ENCODE peak calls at places on chromosomes 2 and 18, in nine cellular contexts. C is posterior cingulate gyrus; B is NCI-H1092; Z is GM13977; A is AG04450; F is AG08396; R is mesothelial cell of epicardium; W is RCC 7860; P is activated T-helper 1 cell treated with anti-CD3 and anti-CD28 coated beads, Interleukin-2, amount 50 U/mL, for 16 hours. U is an unnamed sample.

GRCh38 chr18:35525795-35526475 is 28.2 kb upstream of the INO80C start:
- DNase-seq in W (no peak), Z (no peak), A (no peak), B (no peak), C (no peak), P (no peak), F (no peak), R (no peak), U (no peak)

GRCh38 chr18:23689031-23689615 is at the start of gene LAMA3:
- DNase-seq in P (no peak), R (peak), F (peak), B (peak), A (no peak), C (peak), W (peak), Z (peak), U (peak)

GRCh38 chr2:36698978-36699377 is 2.5 kb downstream of the VIT start:
- DNase-seq in Z (no peak), B (no peak), C (no peak), W (no peak), A (no peak), F (no peak), P (no peak), R (no peak), U (no peak)

GRCh38 chr2:203650860-203651613 is 55.4 kb upstream of the CD28 start:
- DNase-seq in B (peak), P (no peak), Z (peak), A (no peak), C (no peak), W (peak), R (no peak), F (peak), U (no peak)

GRCh38 chr2:29212009-29212408 is 96.8 kb downstream of the CLIP4 start:
- DNase-seq in R (no peak), C (no peak), W (no peak), A (no peak), P (no peak), B (no peak), F (no peak), Z (no peak), U (no peak)

GRCh38 chr2:12352891-12353290 is 363.8 kb upstream of the TRIB2 start:
- DNase-seq in P (no peak), F (no peak), C (no peak), A (no peak), B (peak), Z (no peak), W (no peak), R (no peak), U (no peak)

GRCh38 chr18:50034029-50034428 is 160.9 kb downstream of the MYO5B start:
- DNase-seq in B (no peak), P (no peak), C (no peak), F (no peak), W (no peak), R (no peak), Z (no peak), A (no peak), U (no peak)

GRCh38 chr18:32735781-32736180 is 37.0 kb downstream of the KLHL14 start:
- DNase-seq in W (peak), C (no peak), R (no peak), P (no peak), F (no peak), B (no peak), A (no peak), Z (no peak), U (peak)

GRCh38 chr2:66569321-66569851 is 134.5 kb downstream of the MEIS1 start:
- DNase-seq in A (no peak), C (no peak), Z (no peak), W (peak), B (no peak), R (no peak), F (peak), P (no peak), U (no peak)

GRCh38 chr2:133954636-133955035 is 299.2 kb upstream of the MGAT5 start:
- DNase-seq in P (no peak), C (no peak), W (no peak), Z (no peak), R (no peak), B (no peak), A (no peak), F (no peak), U (no peak)

GRCh38 chr2:197075754-197076337 is 149.3 kb upstream of the PGAP1 start:
- DNase-seq in Z (no peak), C (no peak), W (no peak), F (no peak), B (no peak), R (no peak), A (no peak), P (no peak), U (no peak)

GRCh38 chr18:40347261-40347660 is 1607.8 kb upstream of the PIK3C3 start:
- DNase-seq in Z (no peak), P (no peak), F (no peak), W (no peak), C (no peak), B (no peak), A (no peak), R (no peak), U (no peak)

GRCh38 chr2:3743951-3744555 is 40.7 kb downstream of the DCDC2C start:
- DNase-seq in W (no peak), R (no peak), F (no peak), P (no peak), C (no peak), Z (no peak), B (no peak), A (no peak), U (no peak)

GRCh38 chr18:22348521-22349316 is 69.0 kb downstream of the CTAGE1 start:
- DNase-seq in F (peak), W (no peak), B (no peak), P (no peak), R (peak), C (no peak), A (no peak), Z (no peak), U (peak)

GRCh38 chr2:238287702-238288649 is at the start of gene PER2:
- DNase-seq in B (no peak), Z (peak), R (no peak), C (peak), A (peak), P (peak), W (peak), F (peak), U (peak)

GRCh38 chr2:31476511-31477171 is 62.1 kb upstream of the XDH start:
- DNase-seq in P (no peak), W (no peak), R (no peak), Z (no peak), C (no peak), B (no peak), F (peak), A (no peak), U (peak)

GRCh38 chr2:121377676-121378075 is 92.7 kb upstream of the TFCP2L1 start:
- DNase-seq in B (no peak), P (no peak), R (no peak), C (no peak), W (no peak), F (no peak), A (no peak), Z (no peak), U (no peak)

GRCh38 chr2:172261292-172261691 is 158.6 kb upstream of the DLX2 start:
- DNase-seq in Z (no peak), A (no peak), C (no peak), W (no peak), P (no peak), R (no peak), F (no peak), B (no peak), U (no peak)

GRCh38 chr2:200622106-200622505 is 36.3 kb downstream of the AOX1 start:
- DNase-seq in Z (no peak), W (no peak), R (no peak), B (no peak), C (no peak), P (no peak), A (no peak), F (no peak), U (no peak)